ENCODE peak calls at places on chromosomes 11 and 22, in eight cellular contexts. L is cardiac fibroblast; F is fibroblast of the aortic adventitia; H is ovary; B is heart left ventricle; K is HCT116; P is CD8-positive, alpha-beta T cell; G is CD4-positive, CD25-positive, alpha-beta regulatory T cell. A is an unnamed sample.

GRCh38 chr11:124760205-124760652 is 1.9 kb downstream of the ESAM start:
- DNase-seq in F (no peak), G (no peak), B (peak), L (no peak), P (no peak), H (no peak), K (no peak), A (peak)

GRCh38 chr22:33570110-33570509 is 350.2 kb downstream of the LARGE1 start:
- DNase-seq in K (no peak), G (no peak), P (no peak), B (no peak), L (no peak), H (no peak), F (no peak), A (no peak)

GRCh38 chr11:44754876-44755552 is 28.3 kb downstream of the TSPAN18 start:
- DNase-seq in B (no peak), L (no peak), G (no peak), P (no peak), K (no peak), F (no peak), H (no peak), A (no peak)

GRCh38 chr22:37330200-37331033 is 48.1 kb downstream of the CYTH4 start:
- DNase-seq in F (peak), B (no peak), G (peak), K (peak), P (no peak), H (no peak), L (peak), A (no peak)

GRCh38 chr11:107999759-108000455 is 8.8 kb upstream of the CUL5 start:
- DNase-seq in L (peak), P (peak), K (peak), H (no peak), B (no peak), G (peak), F (peak), A (no peak)

GRCh38 chr22:45083659-45084305 is 74.0 kb upstream of the PHF21B start:
- DNase-seq in K (no peak), F (peak), G (no peak), P (no peak), B (no peak), L (peak), H (no peak), A (no peak)

GRCh38 chr22:44920183-44920582 is 89.6 kb downstream of the PHF21B start:
- DNase-seq in P (no peak), K (no peak), H (peak), B (no peak), F (no peak), L (no peak), G (no peak), A (no peak)

GRCh38 chr11:111745719-111746504 is 20.3 kb downstream of the PPP2R1B start:
- DNase-seq in P (no peak), B (no peak), F (peak), H (no peak), L (peak), K (no peak), G (no peak), A (no peak)

GRCh38 chr11:93169950-93170561 is 27.7 kb downstream of the SLC36A4 start:
- DNase-seq in L (peak), F (peak), H (no peak), B (no peak), G (peak), P (no peak), K (peak), A (no peak)

GRCh38 chr11:2750601-2751522 is 51.1 kb upstream of the KCNQ1OT1 start:
- DNase-seq in P (no peak), L (no peak), B (no peak), F (no peak), G (no peak), H (peak), K (no peak), A (peak)

GRCh38 chr11:124754309-124754708 is 2.3 kb upstream of the VSIG2 start:
- DNase-seq in L (no peak), K (no peak), G (no peak), H (no peak), F (no peak), B (no peak), P (no peak), A (no peak)

GRCh38 chr22:19178065-19178658 is 374 bp downstream of the SLC25A1 start:
- DNase-seq in K (no peak), B (peak), F (peak), G (peak), H (no peak), P (peak), L (no peak), A (peak)

GRCh38 chr11:83477772-83478171 is 191.6 kb upstream of the CCDC90B start:
- DNase-seq in P (no peak), K (no peak), F (no peak), H (no peak), B (no peak), G (no peak), L (no peak), A (no peak)

GRCh38 chr11:829946-830294 is 2.2 kb downstream of the CRACR2B start:
- DNase-seq in G (no peak), K (no peak), P (no peak), F (no peak), H (no peak), B (no peak), L (no peak), A (no peak)

GRCh38 chr11:831951-832528 is 712 bp upstream of the CD151 start:
- DNase-seq in L (no peak), F (no peak), P (no peak), H (no peak), G (no peak), B (no peak), K (no peak), A (no peak)

GRCh38 chr11:830295-831131 is 2.2 kb upstream of the CD151 start:
- DNase-seq in H (peak), G (peak), B (peak), L (peak), F (peak), P (peak), K (no peak), A (peak)

GRCh38 chr11:832529-833113 is at the start of gene CD151:
- DNase-seq in F (no peak), K (no peak), G (peak), L (peak), P (peak), H (peak), B (peak), A (no peak)

DNA sequence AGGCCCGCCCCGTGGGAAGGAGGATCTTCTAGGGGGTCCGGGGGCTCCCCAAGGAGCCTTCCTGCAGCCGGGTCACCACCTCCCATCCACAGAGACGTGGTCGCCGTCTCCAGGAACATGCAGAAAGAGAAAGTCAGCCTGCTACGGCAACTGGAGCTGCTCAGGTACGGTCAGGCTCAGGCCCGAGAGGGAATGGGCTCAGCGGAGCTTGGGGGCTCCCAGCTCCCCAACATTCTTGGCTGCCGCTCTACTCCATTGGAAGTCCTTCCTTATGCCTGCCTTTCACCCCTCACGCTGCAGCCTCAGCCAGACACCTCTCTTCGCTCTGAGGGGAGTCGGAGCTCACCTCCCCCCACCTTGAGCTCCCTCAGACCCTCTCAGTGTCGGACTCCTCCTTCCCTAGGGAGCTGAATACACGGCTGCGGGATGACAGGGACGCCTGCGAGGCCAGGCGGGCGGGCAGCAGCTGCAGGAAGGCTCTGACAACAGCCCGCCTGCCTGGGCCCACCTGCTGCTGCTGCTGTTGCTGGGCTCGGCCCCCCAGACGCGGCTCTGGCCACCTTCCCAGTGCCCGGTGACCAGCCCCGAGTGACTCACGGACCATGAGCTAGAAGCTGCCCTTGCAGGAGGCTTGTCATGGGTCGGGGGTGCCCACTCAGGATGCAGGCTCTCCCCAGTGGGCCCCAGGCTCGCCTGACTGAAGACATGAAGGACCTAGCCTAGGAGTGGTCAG is 1.5 kb upstream of the CD151 start:
- DNase-seq in B (no peak), G (no peak), L (no peak), H (peak), K (no peak), F (no peak), P (no peak), A (peak)
- H3K4me3 ChIP-seq in B (peak), G (no peak), L (no peak), H (no peak), K (peak), F (no peak), P (no peak), A (no peak)

GRCh38 chr11:68311155-68312116 is 955 bp upstream of the LRP5 start:
- DNase-seq in L (no peak), K (no peak), G (no peak), B (no peak), H (peak), F (no peak), P (no peak), A (peak)
- H3K4me3 ChIP-seq in L (peak), K (peak), G (no peak), B (peak), H (peak), F (no peak), P (no peak), A (no peak)

DNA sequence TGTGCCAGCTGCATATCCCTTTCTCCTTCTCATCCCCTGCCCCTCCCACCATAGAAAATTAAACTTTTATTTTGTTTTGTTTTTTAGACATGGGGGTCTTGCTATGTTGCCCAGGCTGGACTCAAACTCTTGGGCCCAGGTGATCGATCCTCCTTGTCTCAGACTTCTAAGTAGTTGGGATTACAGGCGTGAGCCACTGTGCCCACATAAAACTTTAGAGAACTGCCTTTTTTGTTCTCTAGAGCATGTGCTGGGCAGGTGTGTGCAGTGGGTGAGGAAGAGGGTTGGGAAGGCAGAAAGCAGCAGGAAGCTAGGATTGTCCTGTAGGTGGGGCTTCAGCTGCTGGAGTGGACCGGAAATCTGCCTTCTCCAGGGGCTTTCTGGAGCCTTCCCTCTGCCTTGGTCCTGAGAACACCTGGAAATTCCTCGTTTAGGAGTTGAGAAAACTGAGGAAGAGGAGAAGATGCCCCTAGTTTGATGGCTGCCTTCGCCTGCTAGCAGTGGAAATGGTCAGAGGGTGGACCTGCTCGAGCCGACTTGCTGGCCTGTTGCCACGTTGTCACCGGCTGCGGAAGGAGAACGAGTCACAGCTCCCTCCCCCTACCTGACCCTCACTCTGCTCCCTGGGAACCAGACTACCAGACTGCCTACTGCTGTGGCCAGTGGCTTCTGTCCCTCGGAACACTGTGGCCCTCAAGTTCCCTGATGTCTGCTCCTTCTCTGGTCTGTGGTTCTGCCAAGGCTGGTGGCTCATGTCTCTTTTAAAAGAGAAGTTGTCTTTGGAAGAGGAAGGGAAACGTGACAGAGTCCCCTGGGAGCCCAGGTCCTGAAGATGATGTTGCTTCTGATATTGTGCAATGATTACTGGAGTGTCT is 4.0 kb downstream of the ST14 start:
- DNase-seq in L (no peak), F (no peak), G (no peak), P (no peak), B (no peak), H (no peak), K (no peak), A (peak)
- H3K4me3 ChIP-seq in L (no peak), F (no peak), G (no peak), P (no peak), B (no peak), H (no peak), K (peak), A (no peak)

GRCh38 chr22:31085928-31086327 is 4.8 kb downstream of the SMTN start:
- DNase-seq in B (no peak), H (no peak), P (no peak), F (no peak), K (no peak), L (no peak), G (no peak), A (no peak)
- H3K4me3 ChIP-seq in B (peak), H (no peak), P (no peak), F (no peak), K (peak), L (peak), G (no peak), A (no peak)

GRCh38 chr11:119316729-119317591 is at the start of gene MCAM:
- DNase-seq in B (peak), L (peak), F (peak), K (no peak), P (no peak), H (peak), G (no peak), A (peak)
- H3K4me3 ChIP-seq in B (peak), L (peak), F (peak), K (peak), P (peak), H (peak), G (peak), A (peak)

GRCh38 chr11:70851308-70851707 is 401.1 kb downstream of the SHANK2 start:
- DNase-seq in H (no peak), P (no peak), L (no peak), F (no peak), B (no peak), G (no peak), K (no peak), A (no peak)

GRCh38 chr11:70851907-70852306 is 400.5 kb downstream of the SHANK2 start:
- DNase-seq in H (no peak), F (no peak), B (no peak), P (no peak), K (no peak), L (no peak), G (no peak), A (no peak)

GRCh38 chr11:70848243-70848750 is 404.1 kb downstream of the SHANK2 start:
- DNase-seq in H (no peak), L (no peak), B (no peak), K (no peak), F (no peak), G (no peak), P (no peak), A (peak)

GRCh38 chr11:70846781-70847400 is 405.5 kb downstream of the SHANK2 start:
- DNase-seq in G (no peak), K (no peak), P (no peak), L (no peak), B (no peak), H (no peak), F (no peak), A (no peak)

GRCh38 chr11:70849031-70849430 is 403.3 kb downstream of the SHANK2 start:
- DNase-seq in K (no peak), P (no peak), G (no peak), F (no peak), H (no peak), B (no peak), L (no peak), A (no peak)
- H3K4me3 ChIP-seq in K (no peak), P (no peak), G (no peak), F (no peak), H (no peak), B (no peak), L (no peak), A (no peak)

GRCh38 chr22:42300286-42301071 is 30.0 kb upstream of the TCF20 start:
- DNase-seq in K (no peak), P (peak), L (no peak), F (no peak), G (peak), B (no peak), H (no peak), A (no peak)
- H3K4me3 ChIP-seq in K (no peak), P (peak), L (no peak), F (no peak), G (peak), B (peak), H (no peak), A (no peak)

GRCh38 chr11:68369756-68370155 is 57.4 kb downstream of the LRP5 start:
- DNase-seq in H (no peak), B (no peak), L (no peak), P (no peak), F (no peak), G (no peak), K (no peak), A (no peak)
- H3K4me3 ChIP-seq in H (no peak), B (no peak), L (no peak), P (no peak), F (no peak), G (no peak), K (no peak), A (no peak)

GRCh38 chr11:614091-614582 is 1.6 kb downstream of the IRF7 start:
- DNase-seq in F (no peak), L (no peak), K (no peak), P (no peak), B (no peak), H (peak), G (no peak), A (no peak)
- H3K4me3 ChIP-seq in F (no peak), L (no peak), K (no peak), P (no peak), B (peak), H (no peak), G (no peak), A (no peak)

A was measured in right cardiac atrium.